ENCODE peak calls at places on chromosomes 6 and 20, in six cellular contexts. One of them, this sample, is unnamed.

GRCh38 chr20:46464451-46464850 is 48.9 kb downstream of the ZNF334 start:
- DNase-seq in CD8-positive, alpha-beta T cell: no peak
- DNase-seq in AG04449: no peak
- DNase-seq in fibroblast of pulmonary artery: no peak
- DNase-seq in dorsolateral prefrontal cortex: no peak
- DNase-seq in bronchial epithelial cell: no peak
- DNase-seq in this sample: no peak

GRCh38 chr20:57882451-57883161 is 172.8 kb upstream of the PMEPA1 start:
- DNase-seq in CD8-positive, alpha-beta T cell: no peak
- DNase-seq in AG04449: no peak
- DNase-seq in fibroblast of pulmonary artery: no peak
- DNase-seq in dorsolateral prefrontal cortex: no peak
- DNase-seq in bronchial epithelial cell: no peak
- DNase-seq in this sample: no peak

GRCh38 chr6:161439093-161439492 is 165.2 kb upstream of the AGPAT4 start:
- DNase-seq in CD8-positive, alpha-beta T cell: no peak
- DNase-seq in AG04449: peak; percentile 34
- DNase-seq in fibroblast of pulmonary artery: peak; percentile 96
- DNase-seq in dorsolateral prefrontal cortex: peak; percentile 84
- DNase-seq in bronchial epithelial cell: peak; percentile 22
- DNase-seq in this sample: no peak

GRCh38 chr6:13655700-13656099 is 40.6 kb downstream of the NOL7 start:
- DNase-seq in CD8-positive, alpha-beta T cell: no peak
- DNase-seq in AG04449: no peak
- DNase-seq in fibroblast of pulmonary artery: no peak
- DNase-seq in dorsolateral prefrontal cortex: no peak
- DNase-seq in bronchial epithelial cell: no peak
- DNase-seq in this sample: no peak

GRCh38 chr20:52047811-52048302 is 143.7 kb downstream of the ZFP64 start:
- DNase-seq in CD8-positive, alpha-beta T cell: peak; percentile 40
- DNase-seq in AG04449: no peak
- DNase-seq in fibroblast of pulmonary artery: peak; percentile 33
- DNase-seq in dorsolateral prefrontal cortex: no peak
- DNase-seq in bronchial epithelial cell: no peak
- DNase-seq in this sample: no peak

GRCh38 chr6:107690864-107691661 is 133.1 kb downstream of the SCML4 start:
- DNase-seq in CD8-positive, alpha-beta T cell: no peak
- DNase-seq in AG04449: peak; percentile 94
- DNase-seq in fibroblast of pulmonary artery: peak; percentile 82
- DNase-seq in dorsolateral prefrontal cortex: no peak
- DNase-seq in bronchial epithelial cell: peak; percentile 6
- DNase-seq in this sample: no peak

GRCh38 chr6:2102316-2102883 is 143.0 kb downstream of the GMDS start:
- DNase-seq in CD8-positive, alpha-beta T cell: no peak
- DNase-seq in AG04449: no peak
- DNase-seq in fibroblast of pulmonary artery: peak; percentile 70
- DNase-seq in dorsolateral prefrontal cortex: no peak
- DNase-seq in bronchial epithelial cell: no peak
- DNase-seq in this sample: no peak

GRCh38 chr20:4896119-4896700 is 105.1 kb downstream of the SLC23A2 start:
- DNase-seq in CD8-positive, alpha-beta T cell: no peak
- DNase-seq in AG04449: no peak
- DNase-seq in fibroblast of pulmonary artery: no peak
- DNase-seq in dorsolateral prefrontal cortex: no peak
- DNase-seq in bronchial epithelial cell: no peak
- DNase-seq in this sample: no peak

GRCh38 chr6:16092990-16093389 is 35.9 kb upstream of the MYLIP start:
- DNase-seq in CD8-positive, alpha-beta T cell: no peak
- DNase-seq in AG04449: no peak
- DNase-seq in fibroblast of pulmonary artery: no peak
- DNase-seq in dorsolateral prefrontal cortex: no peak
- DNase-seq in bronchial epithelial cell: no peak
- DNase-seq in this sample: no peak

GRCh38 chr20:4435210-4435609 is 286.5 kb upstream of the PRND start:
- DNase-seq in CD8-positive, alpha-beta T cell: no peak
- DNase-seq in AG04449: peak; percentile 44
- DNase-seq in fibroblast of pulmonary artery: no peak
- DNase-seq in dorsolateral prefrontal cortex: no peak
- DNase-seq in bronchial epithelial cell: no peak
- DNase-seq in this sample: no peak

GRCh38 chr6:35728663-35729348 is 8.0 kb upstream of the ARMC12 start:
- DNase-seq in CD8-positive, alpha-beta T cell: peak; percentile 65
- DNase-seq in AG04449: no peak
- DNase-seq in fibroblast of pulmonary artery: no peak
- DNase-seq in dorsolateral prefrontal cortex: peak; percentile 46
- DNase-seq in bronchial epithelial cell: peak; percentile 59
- DNase-seq in this sample: no peak

GRCh38 chr6:105137388-105137787 is 42.4 kb downstream of the POPDC3 start:
- DNase-seq in CD8-positive, alpha-beta T cell: no peak
- DNase-seq in AG04449: no peak
- DNase-seq in fibroblast of pulmonary artery: peak; percentile 18
- DNase-seq in dorsolateral prefrontal cortex: peak; percentile 16
- DNase-seq in bronchial epithelial cell: no peak
- DNase-seq in this sample: no peak

DNA sequence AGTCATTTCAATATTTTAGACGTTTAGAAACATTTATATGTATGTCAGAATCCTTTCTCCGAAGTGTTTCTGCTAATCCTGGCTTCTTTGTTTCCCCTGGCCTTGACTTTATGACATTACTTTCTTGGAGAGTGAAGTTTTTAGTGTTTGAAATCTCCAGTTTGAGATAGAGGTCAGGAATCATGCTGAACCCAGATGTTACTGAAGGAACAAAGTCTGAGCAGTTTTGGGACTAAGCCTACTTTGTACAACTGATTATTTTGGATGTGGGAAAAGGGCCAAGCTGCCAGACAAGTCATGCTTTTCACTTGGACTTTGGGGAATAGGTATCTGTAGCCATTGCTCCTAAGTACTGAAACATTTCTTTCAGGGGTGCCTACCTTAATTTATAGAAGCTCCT is 2.3 kb downstream of the RNF144B start:
- DNase-seq in CD8-positive, alpha-beta T cell: no peak
- DNase-seq in AG04449: no peak
- DNase-seq in fibroblast of pulmonary artery: no peak
- DNase-seq in dorsolateral prefrontal cortex: no peak
- DNase-seq in bronchial epithelial cell: no peak
- DNase-seq in this sample: no peak
- H3K4me3 ChIP-seq in CD8-positive, alpha-beta T cell: no peak overlapping the region
- H3K4me3 ChIP-seq in AG04449: peak overlapping the region; percentile 38
- H3K4me3 ChIP-seq in fibroblast of pulmonary artery: no peak overlapping the region
- H3K4me3 ChIP-seq in dorsolateral prefrontal cortex: peak overlapping the region; percentile 7
- H3K4me3 ChIP-seq in bronchial epithelial cell: peak overlapping the region; percentile 57
- H3K4me3 ChIP-seq in this sample: no peak overlapping the region

DNA sequence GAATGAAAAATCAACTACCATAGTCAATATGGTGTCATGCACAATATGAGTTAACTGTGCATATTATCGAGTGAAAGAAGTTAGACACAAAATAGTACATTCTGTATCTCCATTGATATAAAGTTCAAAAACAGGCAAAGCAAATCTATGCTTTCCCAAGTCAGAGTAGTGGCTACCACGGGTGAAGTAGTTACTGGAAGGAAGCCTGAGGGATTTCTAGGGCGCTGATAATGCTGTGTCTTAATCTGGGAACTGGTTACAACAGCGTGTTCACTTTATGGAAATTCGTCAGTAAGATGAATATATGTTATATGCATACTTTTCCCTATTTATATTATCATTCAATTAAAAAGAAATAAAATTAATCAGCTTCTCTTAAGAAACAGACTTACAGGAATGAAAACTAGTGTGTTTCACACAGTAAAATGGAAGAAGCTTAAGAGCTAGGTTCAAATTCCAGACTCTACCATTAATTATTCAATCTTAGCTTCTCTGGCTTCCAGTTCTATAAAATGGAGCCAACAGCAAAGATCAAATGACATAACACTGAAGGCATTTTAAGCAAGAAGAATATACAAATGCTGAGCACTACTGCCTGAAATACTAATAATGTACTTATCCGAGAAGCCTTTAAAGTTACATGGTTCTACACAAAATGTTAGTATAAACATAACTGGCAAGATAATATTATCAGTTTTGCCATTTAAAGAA is 19.2 kb downstream of the BACH2 start:
- DNase-seq in CD8-positive, alpha-beta T cell: no peak
- DNase-seq in AG04449: no peak
- DNase-seq in fibroblast of pulmonary artery: no peak
- DNase-seq in dorsolateral prefrontal cortex: no peak
- DNase-seq in bronchial epithelial cell: no peak
- DNase-seq in this sample: no peak
- H3K4me3 ChIP-seq in CD8-positive, alpha-beta T cell: no peak overlapping the region
- H3K4me3 ChIP-seq in AG04449: no peak overlapping the region
- H3K4me3 ChIP-seq in fibroblast of pulmonary artery: no peak overlapping the region
- H3K4me3 ChIP-seq in dorsolateral prefrontal cortex: no peak overlapping the region
- H3K4me3 ChIP-seq in bronchial epithelial cell: no peak overlapping the region
- H3K4me3 ChIP-seq in this sample: no peak overlapping the region

GRCh38 chr6:118544105-118544504 is 4.0 kb upstream of the PLN start:
- DNase-seq in CD8-positive, alpha-beta T cell: no peak
- DNase-seq in AG04449: no peak
- DNase-seq in fibroblast of pulmonary artery: no peak
- DNase-seq in dorsolateral prefrontal cortex: no peak
- DNase-seq in bronchial epithelial cell: no peak
- DNase-seq in this sample: no peak
- H3K4me3 ChIP-seq in CD8-positive, alpha-beta T cell: no peak overlapping the region
- H3K4me3 ChIP-seq in AG04449: no peak overlapping the region
- H3K4me3 ChIP-seq in fibroblast of pulmonary artery: no peak overlapping the region
- H3K4me3 ChIP-seq in dorsolateral prefrontal cortex: no peak overlapping the region
- H3K4me3 ChIP-seq in bronchial epithelial cell: no peak overlapping the region
- H3K4me3 ChIP-seq in this sample: no peak overlapping the region

DNA sequence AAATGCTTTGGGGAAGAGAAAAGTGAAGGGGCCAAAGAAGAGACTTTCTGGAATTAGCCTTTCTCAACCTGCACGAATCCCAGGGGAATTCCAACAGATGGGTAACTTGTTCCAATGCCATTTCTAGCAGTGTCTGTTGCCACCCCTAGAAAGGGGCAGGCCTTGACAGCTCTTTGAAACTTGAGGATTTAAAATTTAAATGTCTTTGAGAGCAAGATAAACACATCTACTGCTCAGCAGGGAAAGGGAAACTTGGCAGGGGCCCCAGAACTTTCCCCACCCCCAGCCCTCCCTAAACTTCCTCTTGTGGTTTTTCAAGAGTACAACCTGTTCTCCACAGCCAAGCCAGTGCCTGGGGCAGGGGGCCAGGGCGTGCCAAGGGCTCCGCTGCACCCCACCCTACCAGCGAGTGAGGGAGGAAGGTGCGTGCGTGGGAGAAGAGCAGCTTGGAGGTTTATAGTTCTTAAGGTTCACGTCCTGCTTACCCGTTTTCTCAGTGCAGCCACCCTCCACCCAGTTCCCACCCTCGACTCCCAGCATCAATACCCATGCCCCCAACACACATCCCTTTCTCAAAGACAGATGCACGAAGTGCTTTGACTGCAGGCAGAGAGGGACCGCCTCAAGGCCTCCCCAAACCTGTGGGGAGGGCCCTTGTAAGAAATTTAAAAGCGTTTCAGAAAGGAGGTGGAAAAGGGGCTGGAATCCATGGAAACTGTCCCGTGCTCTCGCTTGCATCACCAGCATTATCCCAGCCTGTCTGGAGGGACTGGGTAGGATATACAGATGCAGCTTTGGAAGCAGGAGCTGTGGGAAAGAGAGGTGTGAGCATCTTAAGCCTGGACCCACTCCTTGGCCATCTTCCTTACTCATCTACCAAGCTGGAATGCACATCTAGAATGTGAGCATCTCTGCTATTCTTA is 4.5 kb upstream of the TAF8 start:
- DNase-seq in CD8-positive, alpha-beta T cell: peak; percentile 93
- DNase-seq in AG04449: no peak
- DNase-seq in fibroblast of pulmonary artery: peak; percentile 94
- DNase-seq in dorsolateral prefrontal cortex: peak; percentile 43
- DNase-seq in bronchial epithelial cell: peak; percentile 88
- DNase-seq in this sample: no peak
- H3K4me3 ChIP-seq in CD8-positive, alpha-beta T cell: peak overlapping the region; percentile 99
- H3K4me3 ChIP-seq in AG04449: no peak overlapping the region
- H3K4me3 ChIP-seq in fibroblast of pulmonary artery: peak overlapping the region; percentile 93
- H3K4me3 ChIP-seq in dorsolateral prefrontal cortex: no peak overlapping the region
- H3K4me3 ChIP-seq in bronchial epithelial cell: no peak overlapping the region
- H3K4me3 ChIP-seq in this sample: no peak overlapping the region

GRCh38 chr6:151490996-151491395 is 2.8 kb upstream of the CCDC170 start:
- DNase-seq in CD8-positive, alpha-beta T cell: no peak
- DNase-seq in AG04449: no peak
- DNase-seq in fibroblast of pulmonary artery: no peak
- DNase-seq in dorsolateral prefrontal cortex: no peak
- DNase-seq in bronchial epithelial cell: no peak
- DNase-seq in this sample: no peak

GRCh38 chr6:151495380-151495779 is 1.6 kb downstream of the CCDC170 start:
- DNase-seq in CD8-positive, alpha-beta T cell: no peak
- DNase-seq in AG04449: no peak
- DNase-seq in fibroblast of pulmonary artery: no peak
- DNase-seq in dorsolateral prefrontal cortex: no peak
- DNase-seq in bronchial epithelial cell: no peak
- DNase-seq in this sample: no peak

GRCh38 chr6:151497935-151498726 is 4.3 kb downstream of the CCDC170 start:
- DNase-seq in CD8-positive, alpha-beta T cell: no peak
- DNase-seq in AG04449: no peak
- DNase-seq in fibroblast of pulmonary artery: peak; percentile 56
- DNase-seq in dorsolateral prefrontal cortex: no peak
- DNase-seq in bronchial epithelial cell: peak; percentile 55
- DNase-seq in this sample: no peak

GRCh38 chr6:151493495-151494234 is at the start of gene CCDC170:
- DNase-seq in CD8-positive, alpha-beta T cell: no peak
- DNase-seq in AG04449: no peak
- DNase-seq in fibroblast of pulmonary artery: no peak
- DNase-seq in dorsolateral prefrontal cortex: peak; percentile 26
- DNase-seq in bronchial epithelial cell: no peak
- DNase-seq in this sample: no peak

GRCh38 chr6:151494235-151494950 is 576 bp downstream of the CCDC170 start:
- DNase-seq in CD8-positive, alpha-beta T cell: no peak
- DNase-seq in AG04449: no peak
- DNase-seq in fibroblast of pulmonary artery: no peak
- DNase-seq in dorsolateral prefrontal cortex: peak; percentile 41
- DNase-seq in bronchial epithelial cell: peak; percentile 25
- DNase-seq in this sample: no peak
- H3K4me3 ChIP-seq in CD8-positive, alpha-beta T cell: peak overlapping the region; percentile 27
- H3K4me3 ChIP-seq in AG04449: peak overlapping the region; percentile 65
- H3K4me3 ChIP-seq in fibroblast of pulmonary artery: peak overlapping the region; percentile 60
- H3K4me3 ChIP-seq in dorsolateral prefrontal cortex: peak overlapping the region; percentile 54
- H3K4me3 ChIP-seq in bronchial epithelial cell: peak overlapping the region; percentile 43
- H3K4me3 ChIP-seq in this sample: peak overlapping the region; percentile 88

DNA sequence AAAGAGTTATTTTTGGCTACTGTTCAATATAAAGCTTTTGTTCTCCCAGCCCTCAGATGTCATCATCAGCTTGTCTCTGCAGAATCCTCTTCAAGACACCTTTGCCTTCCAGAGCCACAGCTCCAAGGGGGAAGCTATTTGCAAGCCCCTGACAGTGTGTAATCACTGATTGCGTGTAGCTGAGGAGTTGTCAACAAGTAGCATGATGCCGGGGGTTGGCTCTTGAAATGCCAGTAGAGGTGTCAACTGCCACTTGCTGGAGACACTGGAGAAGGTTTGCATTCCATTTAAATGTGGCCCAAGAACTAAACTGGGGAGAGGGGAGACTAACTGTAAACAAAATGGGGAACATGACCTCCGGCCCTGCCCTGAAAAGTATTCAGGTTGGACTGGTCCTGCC is 44.3 kb upstream of the PDYN start:
- DNase-seq in CD8-positive, alpha-beta T cell: no peak
- DNase-seq in AG04449: no peak
- DNase-seq in fibroblast of pulmonary artery: no peak
- DNase-seq in dorsolateral prefrontal cortex: no peak
- DNase-seq in bronchial epithelial cell: no peak
- DNase-seq in this sample: no peak
- H3K4me3 ChIP-seq in CD8-positive, alpha-beta T cell: no peak overlapping the region
- H3K4me3 ChIP-seq in AG04449: no peak overlapping the region
- H3K4me3 ChIP-seq in fibroblast of pulmonary artery: no peak overlapping the region
- H3K4me3 ChIP-seq in dorsolateral prefrontal cortex: no peak overlapping the region
- H3K4me3 ChIP-seq in bronchial epithelial cell: no peak overlapping the region
- H3K4me3 ChIP-seq in this sample: no peak overlapping the region

GRCh38 chr6:56713285-56713684 is 70.6 kb upstream of the DST start:
- DNase-seq in CD8-positive, alpha-beta T cell: no peak
- DNase-seq in AG04449: no peak
- DNase-seq in fibroblast of pulmonary artery: peak; percentile 78
- DNase-seq in dorsolateral prefrontal cortex: no peak
- DNase-seq in bronchial epithelial cell: peak; percentile 84
- DNase-seq in this sample: no peak
- H3K4me3 ChIP-seq in CD8-positive, alpha-beta T cell: no peak overlapping the region
- H3K4me3 ChIP-seq in AG04449: no peak overlapping the region
- H3K4me3 ChIP-seq in fibroblast of pulmonary artery: no peak overlapping the region
- H3K4me3 ChIP-seq in dorsolateral prefrontal cortex: no peak overlapping the region
- H3K4me3 ChIP-seq in bronchial epithelial cell: no peak overlapping the region
- H3K4me3 ChIP-seq in this sample: no peak overlapping the region